ENCODE peak calls at places on chromosomes 11 and 22, in five cellular contexts. I is stomach; C is hepatocyte; N is CD8-positive, alpha-beta T cell; K is IMR-90. G is an unnamed sample. For H3K27me3, the result is how much of the 10 kb centered on the place peaks cover.

GRCh38 chr11:27933992-27934829 is 173.7 kb downstream of the KIF18A start:
- DNase-seq in N (no peak), I (no peak), K (peak), C (peak), G (no peak)

GRCh38 chr22:37485006-37485713 is 1.0 kb downstream of the MFNG start:
- DNase-seq in I (no peak), K (no peak), N (peak), C (no peak), G (no peak)

GRCh38 chr11:93549986-93550385 is 6.8 kb upstream of the SMCO4 start:
- DNase-seq in K (no peak), N (no peak), C (no peak), I (no peak), G (no peak)

GRCh38 chr11:9754041-9754471 is 90.2 kb downstream of the SWAP70 start:
- DNase-seq in C (no peak), N (no peak), I (no peak), K (no peak), G (no peak)

GRCh38 chr11:117298195-117298594 is 7.0 kb downstream of the BACE1-AS start:
- DNase-seq in C (no peak), K (no peak), I (no peak), N (no peak), G (no peak)

GRCh38 chr11:28525636-28526405 is 417.6 kb downstream of the METTL15 start:
- DNase-seq in N (no peak), I (no peak), C (no peak), K (no peak), G (no peak)

GRCh38 chr11:2974272-2974671 is 17.9 kb downstream of the NAP1L4 start:
- DNase-seq in C (no peak), N (no peak), I (no peak), K (no peak), G (no peak)

GRCh38 chr11:73991471-73992006 is 8.9 kb upstream of the UCP2 start:
- DNase-seq in K (no peak), C (no peak), N (no peak), I (no peak), G (no peak)

GRCh38 chr11:35185696-35186095 is 46.7 kb downstream of the CD44 start:
- DNase-seq in N (no peak), I (no peak), C (no peak), K (peak), G (no peak)

GRCh38 chr22:24414523-24414922 is 12.9 kb upstream of the ADORA2A start:
- DNase-seq in C (no peak), N (no peak), I (no peak), K (no peak), G (no peak)
- TF ChIP-seq CTCF in C (no peak), N (no peak), I (no peak), K (no peak), G (no peak)

GRCh38 chr11:122163420-122163819 is 47.4 kb upstream of the BLID start:
- DNase-seq in I (no peak), C (no peak), N (no peak), K (peak), G (no peak)

GRCh38 chr11:122165972-122166371 is 50.0 kb upstream of the BLID start:
- DNase-seq in N (no peak), C (no peak), I (no peak), K (no peak), G (no peak)

GRCh38 chr11:122170815-122171475 is 54.9 kb upstream of the BLID start:
- DNase-seq in N (no peak), I (no peak), K (peak), C (no peak), G (no peak)

GRCh38 chr11:122168218-122168617 is 52.2 kb upstream of the BLID start:
- DNase-seq in K (no peak), N (no peak), C (no peak), I (no peak), G (no peak)

DNA sequence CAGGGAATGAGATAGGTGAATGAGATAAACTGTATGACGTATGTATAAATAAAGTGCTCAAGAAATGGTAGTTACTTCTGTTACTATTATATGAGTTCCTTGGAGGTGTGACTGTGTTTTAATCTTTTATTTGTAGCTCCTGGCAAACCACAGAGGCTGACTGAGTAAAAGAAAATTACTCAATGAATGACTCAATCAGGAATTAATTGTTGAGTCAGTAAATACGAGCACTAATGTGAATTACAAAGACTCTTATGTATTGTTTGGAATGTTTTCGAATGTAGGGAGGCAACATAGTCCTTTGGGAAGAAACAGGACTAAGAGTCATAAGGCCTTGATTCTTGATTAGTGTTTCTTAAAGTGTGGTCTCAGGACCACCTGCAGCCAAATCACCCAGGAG is 51.1 kb upstream of the BLID start:
- DNase-seq in K (peak), N (no peak), I (no peak), C (no peak), G (no peak)
- H3K4me3 ChIP-seq in K (no peak), N (no peak), I (no peak), C (no peak), G (no peak)

GRCh38 chr11:71339178-71339881 is 87.0 kb upstream of the SHANK2 start:
- DNase-seq in K (no peak), N (no peak), I (peak), C (peak), G (no peak)
- H3K27me3 ChIP-seq in K (under half), N (under half), I (under half), C (under half), G (under half)

GRCh38 chr22:31248965-31249940 is 37.2 kb downstream of the LIMK2 start:
- DNase-seq in K (no peak), N (no peak), C (peak), I (no peak), G (no peak)

GRCh38 chr22:31248138-31248745 is 36.1 kb downstream of the LIMK2 start:
- DNase-seq in I (peak), N (peak), C (peak), K (peak), G (peak)

GRCh38 chr22:31259798-31260473 is 32.4 kb downstream of the PIK3IP1 start:
- DNase-seq in I (no peak), N (no peak), C (no peak), K (no peak), G (no peak)

GRCh38 chr22:31250740-31251330 is 38.7 kb downstream of the LIMK2 start:
- DNase-seq in I (no peak), C (peak), K (no peak), N (no peak), G (no peak)

GRCh38 chr22:31253949-31254348 is 38.3 kb downstream of the PIK3IP1 start:
- DNase-seq in N (no peak), I (peak), C (peak), K (no peak), G (peak)
- TF ChIP-seq CTCF in N (no peak), I (no peak), C (no peak), K (no peak), G (peak)

DNA sequence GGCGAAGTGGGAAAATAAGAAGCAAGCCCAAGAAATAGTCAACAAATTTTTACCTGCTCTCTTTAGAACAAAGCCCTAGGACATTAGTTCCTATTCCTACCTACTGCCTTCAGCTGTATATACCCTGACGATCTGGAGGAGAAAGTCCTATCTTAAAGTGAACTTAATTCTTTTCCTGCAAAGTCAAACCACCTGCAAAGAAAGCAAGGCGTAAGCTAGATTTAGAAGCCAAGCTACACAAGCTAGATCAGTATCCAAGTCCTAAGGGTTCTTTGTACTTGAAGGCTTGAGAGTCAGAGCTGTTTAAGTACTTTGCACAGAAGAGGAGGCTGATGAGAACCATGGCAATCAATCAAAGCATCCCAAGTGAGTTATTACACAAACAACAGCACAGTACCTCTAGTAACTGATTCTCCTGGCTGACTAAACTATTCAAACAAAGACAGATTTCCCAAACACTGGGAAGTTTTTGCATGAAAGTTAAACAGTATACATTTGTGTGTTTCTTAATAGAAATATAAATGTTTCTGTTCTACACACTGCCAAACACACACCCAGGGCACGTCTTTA is 1.9 kb downstream of the CDON start:
- DNase-seq in I (no peak), C (peak), N (no peak), K (no peak), G (no peak)
- H3K4me3 ChIP-seq in I (no peak), C (peak), N (no peak), K (no peak), G (no peak)

DNA sequence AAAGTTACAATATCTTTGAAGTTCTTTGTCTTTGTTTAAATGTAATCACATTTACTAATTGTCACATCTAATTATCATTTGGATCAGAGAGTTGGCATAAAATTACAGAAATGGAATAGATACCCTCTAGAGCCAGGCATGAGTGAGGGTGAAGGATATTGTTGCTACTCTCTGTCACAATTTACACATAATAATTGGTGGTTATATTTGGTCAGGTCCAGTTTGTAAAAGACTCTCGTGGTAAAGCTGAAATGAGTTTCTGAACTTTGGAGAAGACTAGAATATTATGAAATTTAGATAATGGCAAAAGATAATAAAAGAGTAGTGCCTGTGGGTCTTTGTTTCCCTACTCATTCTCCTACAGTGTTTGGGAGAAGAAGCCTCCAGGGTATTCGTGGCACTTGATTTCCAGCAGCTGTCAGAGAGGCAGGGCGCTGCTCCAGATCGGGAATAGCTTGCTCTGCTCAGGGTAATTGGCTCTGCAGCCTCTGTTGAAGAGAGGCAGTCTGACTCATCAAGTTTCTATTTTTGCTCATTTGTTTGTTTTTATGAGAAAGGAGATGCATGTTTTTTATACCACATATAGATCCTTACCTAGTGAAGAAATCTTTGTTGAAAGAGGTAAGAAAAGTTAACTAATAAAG is 349.9 kb downstream of the CNTN5 start:
- DNase-seq in N (no peak), K (peak), C (peak), I (no peak), G (peak)
- H3K27me3 ChIP-seq in N (under half), K (under half), C (under half), I (under half), G (under half)

DNA sequence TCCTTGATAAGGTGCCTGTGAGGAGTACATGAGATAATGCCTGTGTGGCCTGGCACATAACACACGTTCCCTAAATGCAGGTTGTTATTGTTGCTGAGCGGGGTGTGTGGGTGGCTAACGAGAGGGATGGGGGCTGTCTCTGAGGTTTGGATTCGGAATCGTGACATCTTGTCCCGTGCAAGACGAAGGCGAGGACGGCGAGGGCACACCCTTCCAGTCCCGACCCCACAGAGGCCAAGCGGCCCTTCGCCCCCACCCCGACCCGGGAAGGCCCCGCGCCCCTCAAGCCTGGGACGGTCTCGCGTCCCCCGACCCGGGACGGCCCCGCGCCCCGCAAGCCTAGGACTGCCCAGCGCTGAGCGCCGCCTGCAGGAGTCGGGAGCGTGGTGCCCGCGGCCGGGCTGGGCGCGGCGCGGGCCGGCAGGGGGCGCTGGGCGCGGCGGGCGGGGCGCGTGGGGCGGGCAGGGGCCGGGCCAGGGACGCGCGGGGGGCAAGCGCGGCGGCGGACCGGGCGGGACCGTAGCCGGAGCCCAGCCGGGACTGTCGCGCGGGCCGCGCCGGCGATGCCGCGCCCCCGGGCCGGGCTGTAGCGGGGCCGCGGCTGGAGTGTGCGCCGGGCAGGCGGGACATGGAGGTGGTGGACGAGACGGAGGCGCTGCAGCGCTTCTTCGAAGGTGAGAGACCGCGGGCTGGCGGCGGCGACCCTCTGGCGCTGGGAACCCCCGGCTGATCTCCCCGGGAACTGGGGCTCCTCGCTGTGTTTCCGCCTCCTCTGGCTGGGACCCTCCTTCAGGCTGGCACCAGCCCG is at the start of gene MYRF:
- DNase-seq in K (peak), N (peak), I (peak), C (peak), G (no peak)
- TF ChIP-seq CTCF in K (peak), N (peak), I (peak), C (peak), G (no peak)

G was measured in pancreas.